ENCODE peak calls at places on chromosomes 2 and 18, in six cellular contexts. O is stimulated activated naive CD8-positive, alpha-beta T cell treated with anti-CD3 and anti-CD28 coated beads, Interleukin-15, amount 100 ng/mL, for 72 hours; J is hepatocyte; Y is suprapubic skin; H is NCI-H1930; L is LoVo. V is an unnamed sample.

GRCh38 chr2:199366406-199366805 is 91.3 kb downstream of the SATB2 start:
- DNase-seq in O (no peak), J (peak), Y (no peak), H (no peak), L (peak), V (no peak)

GRCh38 chr2:188598551-188598950 is 306.9 kb downstream of the GULP1 start:
- DNase-seq in O (no peak), J (peak), Y (no peak), H (no peak), L (peak), V (no peak)

GRCh38 chr18:55324166-55324565 is 263.8 kb downstream of the TCF4 start:
- DNase-seq in O (no peak), J (no peak), Y (no peak), H (no peak), L (no peak), V (no peak)

GRCh38 chr2:24153478-24153877 is 21.4 kb upstream of the FAM228A start:
- DNase-seq in O (no peak), J (no peak), Y (no peak), H (no peak), L (no peak), V (no peak)

GRCh38 chr18:5626130-5626880 is 82.5 kb upstream of the EPB41L3 start:
- DNase-seq in O (no peak), J (no peak), Y (no peak), H (no peak), L (no peak), V (no peak)

GRCh38 chr2:9565436-9566153 is 10.0 kb upstream of the ADAM17 start:
- DNase-seq in O (no peak), J (peak), Y (peak), H (no peak), L (peak), V (no peak)

GRCh38 chr2:192159215-192159614 is 35.5 kb downstream of the TMEFF2 start:
- DNase-seq in O (no peak), J (no peak), Y (no peak), H (no peak), L (no peak), V (no peak)

GRCh38 chr2:102291221-102292075 is 19.9 kb upstream of the IL1RL1 start:
- DNase-seq in O (no peak), J (peak), Y (no peak), H (no peak), L (no peak), V (no peak)

GRCh38 chr18:28040720-28041119 is 136.2 kb downstream of the CDH2 start:
- DNase-seq in O (no peak), J (no peak), Y (no peak), H (no peak), L (no peak), V (no peak)

GRCh38 chr2:71995067-71995665 is 152.5 kb downstream of the CYP26B1 start:
- DNase-seq in O (no peak), J (peak), Y (no peak), H (no peak), L (no peak), V (no peak)

GRCh38 chr18:41906528-41907256 is 48.3 kb upstream of the PIK3C3 start:
- DNase-seq in O (peak), J (peak), Y (no peak), H (no peak), L (peak), V (no peak)

GRCh38 chr2:11132036-11132671 is 23.1 kb upstream of the SLC66A3 start:
- DNase-seq in O (no peak), J (no peak), Y (no peak), H (no peak), L (no peak), V (no peak)

GRCh38 chr2:65349863-65350262 is 82.5 kb downstream of the SPRED2 start:
- DNase-seq in O (no peak), J (peak), Y (peak), H (no peak), L (no peak), V (no peak)

GRCh38 chr2:182404102-182404501 is 22.7 kb downstream of the PDE1A start:
- DNase-seq in O (no peak), J (no peak), Y (no peak), H (no peak), L (no peak), V (no peak)

GRCh38 chr2:54454922-54455583 is 1.1 kb upstream of the SPTBN1 start:
- DNase-seq in O (no peak), J (peak), Y (no peak), H (no peak), L (no peak), V (no peak)